ENCODE peak calls at places on chromosomes 13 and 19, in six cellular contexts. W is LoVo; H is CD4-positive, CD25-positive, alpha-beta regulatory T cell; S is nucleus accumbens; I is left colon; K is progenitor cell of endocrine pancreas. D is an unnamed sample.
A peak's percentile ranks its signal among the peaks of the same experiment; 100 is the strongest.

GRCh38 chr13:42140494-42140893 is 92.0 kb downstream of the DGKH start:
- DNase-seq in W (no peak), H (no peak), S (no peak), I (no peak), K (no peak), D (no peak)

GRCh38 chr19:11176466-11177193 is 20.7 kb downstream of the KANK2 start:
- DNase-seq in W (no peak), H (no peak), S (no peak), I (no peak), K (no peak), D (no peak)

GRCh38 chr19:55391191-55391670 is 5.5 kb downstream of the RPL28 start:
- DNase-seq in W (no peak), H (no peak), S (no peak), I (no peak), K (no peak), D (no peak)

GRCh38 chr19:49855277-49855675 is 4.3 kb downstream of the PTOV1 start:
- DNase-seq in W (no peak), H (no peak), S (no peak), I (no peak), K (no peak), D (no peak)

GRCh38 chr19:8611890-8612806 is 1.6 kb upstream of the ADAMTS10 start:
- DNase-seq in W (no peak), H (no peak), S (no peak), I (peak; percentile 32), K (no peak), D (no peak)

GRCh38 chr19:6065685-6066365 is 44.5 kb downstream of the RFX2 start:
- DNase-seq in W (peak; percentile 18), H (peak; percentile 24), S (no peak), I (peak; percentile 36), K (no peak), D (peak; percentile 79)

GRCh38 chr13:108508263-108508662 is 121.1 kb upstream of the MYO16 start:
- DNase-seq in W (peak; percentile 1), H (peak; percentile 27), S (no peak), I (no peak), K (no peak), D (peak; percentile 47)

GRCh38 chr19:41997121-41997850 is 3.3 kb upstream of the ATP1A3 start:
- DNase-seq in W (peak; percentile 53), H (peak; percentile 28), S (no peak), I (peak; percentile 57), K (peak; percentile 58), D (peak; percentile 47)

GRCh38 chr13:37383856-37384255 is 214.7 kb downstream of the POSTN start:
- DNase-seq in W (no peak), H (no peak), S (no peak), I (no peak), K (no peak), D (no peak)

GRCh38 chr19:10419646-10420443 is 493 bp upstream of the PDE4A start:
- DNase-seq in W (peak; percentile 34), H (peak; percentile 76), S (peak; percentile 56), I (no peak), K (no peak), D (no peak)

GRCh38 chr19:8552810-8553209 is 24.4 kb downstream of the MYO1F start:
- DNase-seq in W (no peak), H (no peak), S (no peak), I (no peak), K (no peak), D (peak; percentile 45)

GRCh38 chr13:91719033-91719432 is 320.6 kb downstream of the GPC5 start:
- DNase-seq in W (no peak), H (no peak), S (no peak), I (no peak), K (no peak), D (no peak)

GRCh38 chr13:98368019-98368418 is 190.9 kb upstream of the RNF113B start:
- DNase-seq in W (no peak), H (no peak), S (no peak), I (no peak), K (no peak), D (no peak)

GRCh38 chr13:104975272-104975671 is 1560.2 kb downstream of the EFNB2 start:
- DNase-seq in W (no peak), H (no peak), S (no peak), I (no peak), K (no peak), D (no peak)

GRCh38 chr13:73096173-73097117 is 37.6 kb downstream of the KLF5 start:
- DNase-seq in W (peak; percentile 64), H (no peak), S (no peak), I (no peak), K (no peak), D (peak; percentile 83)

GRCh38 chr19:11092181-11092538 is 2.9 kb downstream of the LDLR start:
- DNase-seq in W (peak; percentile 72), H (peak; percentile 81), S (no peak), I (no peak), K (no peak), D (no peak)

GRCh38 chr13:88751994-88752393 is 1080.8 kb downstream of the SLITRK5 start:
- DNase-seq in W (no peak), H (no peak), S (no peak), I (no peak), K (no peak), D (no peak)

GRCh38 chr19:48925240-48925843 is 8.2 kb upstream of the DHDH start:
- DNase-seq in W (peak; percentile 68), H (no peak), S (no peak), I (no peak), K (no peak), D (no peak)

GRCh38 chr13:96948127-96948526 is 46.1 kb downstream of the OXGR1 start:
- DNase-seq in W (no peak), H (no peak), S (no peak), I (no peak), K (no peak), D (no peak)

GRCh38 chr19:28504139-28504538 is 708.8 kb downstream of the UQCRFS1 start:
- DNase-seq in W (no peak), H (no peak), S (no peak), I (no peak), K (no peak), D (no peak)

GRCh38 chr13:108963846-108964600 is 334.6 kb downstream of the MYO16 start:
- DNase-seq in W (no peak), H (no peak), S (no peak), I (no peak), K (no peak), D (no peak)

GRCh38 chr19:43598445-43599240 is 2.2 kb downstream of the ZNF576 start:
- DNase-seq in W (no peak), H (no peak), S (no peak), I (no peak), K (no peak), D (no peak)

GRCh38 chr13:21130116-21130515 is 46.2 kb downstream of the SKA3 start:
- DNase-seq in W (no peak), H (no peak), S (no peak), I (no peak), K (no peak), D (no peak)

GRCh38 chr19:15911599-15912237 is 13.8 kb upstream of the CYP4F2 start:
- DNase-seq in W (no peak), H (no peak), S (no peak), I (no peak), K (no peak), D (no peak)

GRCh38 chr19:15948223-15949058 is at the start of gene OR10H4:
- DNase-seq in W (no peak), H (no peak), S (no peak), I (no peak), K (no peak), D (no peak)

GRCh38 chr13:113109151-113110047 is 3.8 kb downstream of the F7 start:
- DNase-seq in W (no peak), H (no peak), S (no peak), I (no peak), K (no peak), D (no peak)

GRCh38 chr13:48625396-48626076 is 28.2 kb upstream of the CYSLTR2 start:
- DNase-seq in W (no peak), H (no peak), S (no peak), I (no peak), K (no peak), D (no peak)

GRCh38 chr19:13972368-13973155 is 20.3 kb downstream of the DCAF15 start:
- DNase-seq in W (no peak), H (no peak), S (no peak), I (no peak), K (no peak), D (no peak)

GRCh38 chr19:18161691-18162039 is 8.7 kb downstream of the PIK3R2 start:
- DNase-seq in W (no peak), H (no peak), S (no peak), I (no peak), K (no peak), D (no peak)

D was measured in HT-29.